ENCODE peak calls at places on chromosomes 2 and 18, in nine cellular contexts. Z, E, S, H, U, P, T, V and W are unnamed samples.

GRCh38 chr2:36322108-36322507 is 33.5 kb upstream of the CRIM1 start:
- DNase-seq in E (peak), Z (no peak), V (no peak), S (peak), U (no peak), H (no peak), T (no peak), P (no peak), W (peak)

GRCh38 chr2:105308785-105309540 is 20.6 kb downstream of the TGFBRAP1 start:
- DNase-seq in U (no peak), P (no peak), H (no peak), E (no peak), T (no peak), S (no peak), Z (no peak), V (peak), W (no peak)

GRCh38 chr2:121489284-121489683 is 41.4 kb upstream of the RNU4ATAC start:
- DNase-seq in T (no peak), U (no peak), E (no peak), S (no peak), Z (no peak), V (no peak), P (no peak), H (no peak), W (peak)

GRCh38 chr2:38658613-38659012 is 7.3 kb upstream of the GALM start:
- DNase-seq in S (no peak), P (no peak), H (no peak), U (no peak), Z (no peak), E (no peak), T (no peak), V (no peak), W (no peak)

GRCh38 chr2:118058979-118059378 is 29.3 kb upstream of the INSIG2 start:
- DNase-seq in U (no peak), Z (no peak), S (no peak), P (no peak), H (no peak), V (no peak), E (peak), T (no peak), W (no peak)

GRCh38 chr2:32168513-32168912 is 2.8 kb downstream of the SLC30A6 start:
- DNase-seq in Z (no peak), H (no peak), V (no peak), E (no peak), S (no peak), U (no peak), P (no peak), T (no peak), W (no peak)

GRCh38 chr2:161386228-161386627 is 29.9 kb upstream of the TBR1 start:
- DNase-seq in E (no peak), U (no peak), Z (no peak), P (no peak), T (no peak), S (no peak), V (no peak), H (no peak), W (no peak)

GRCh38 chr18:48037481-48038271 is 107.2 kb upstream of the SMAD2 start:
- DNase-seq in V (no peak), H (no peak), E (no peak), T (peak), P (no peak), S (peak), U (no peak), Z (no peak), W (no peak)

GRCh38 chr18:9762561-9762960 is 54.5 kb downstream of the RAB31 start:
- DNase-seq in T (no peak), P (no peak), H (no peak), Z (no peak), S (no peak), E (no peak), U (no peak), V (no peak), W (no peak)